ENCODE peak calls at places on chromosomes 6 and 20, in seven cellular contexts. Q is CD8-positive, alpha-beta T cell; Z is PC-3; I is transverse colon; L is lower lobe of right lung; Y is OCI-LY7; V is fibroblast of mammary gland. A is an unnamed sample.
A peak's percentile ranks its signal among the peaks of the same experiment; 100 is the strongest.

GRCh38 chr6:1612902-1613301 is 3.2 kb downstream of the FOXC1 start:
- DNase-seq in Q (no peak), Z (peak; percentile 84), I (no peak), L (no peak), Y (no peak), V (peak; percentile 80), A (peak; percentile 79)

GRCh38 chr6:90027004-90027403 is 132.7 kb downstream of the GJA10 start:
- DNase-seq in Q (no peak), Z (no peak), I (no peak), L (no peak), Y (no peak), V (no peak), A (no peak)

GRCh38 chr20:3275064-3275935 is 36.3 kb upstream of the SLC4A11 start:
- DNase-seq in Q (no peak), Z (no peak), I (no peak), L (no peak), Y (no peak), V (no peak), A (no peak)

GRCh38 chr20:19756756-19757486 is 1.1 kb upstream of the RIN2 start:
- DNase-seq in Q (no peak), Z (peak; percentile 23), I (no peak), L (no peak), Y (no peak), V (no peak), A (no peak)

GRCh38 chr6:128370072-128370471 is 150.3 kb downstream of the PTPRK start:
- DNase-seq in Q (no peak), Z (peak; percentile 51), I (no peak), L (no peak), Y (no peak), V (peak; percentile 84), A (peak; percentile 56)

GRCh38 chr6:110646951-110647910 is 168.0 kb downstream of the CDK19 start:
- DNase-seq in Q (no peak), Z (no peak), I (no peak), L (no peak), Y (no peak), V (no peak), A (no peak)

GRCh38 chr6:39465539-39465938 is 143.0 kb upstream of the KCNK16 start:
- DNase-seq in Q (no peak), Z (no peak), I (no peak), L (no peak), Y (no peak), V (no peak), A (no peak)

GRCh38 chr6:17045581-17046322 is 56.1 kb upstream of the STMND1 start:
- DNase-seq in Q (no peak), Z (peak; percentile 9), I (no peak), L (no peak), Y (no peak), V (peak; percentile 52), A (peak; percentile 54)

GRCh38 chr6:112007254-112007653 is 46.6 kb upstream of the CCN6 start:
- DNase-seq in Q (no peak), Z (no peak), I (no peak), L (no peak), Y (no peak), V (no peak), A (no peak)

GRCh38 chr6:29907637-29908340 is 34.5 kb upstream of the HLA-A start:
- DNase-seq in Q (no peak), Z (no peak), I (no peak), L (no peak), Y (no peak), V (no peak), A (no peak)

GRCh38 chr6:39256294-39256693 is 27.0 kb upstream of the KCNK5 start:
- DNase-seq in Q (no peak), Z (no peak), I (no peak), L (no peak), Y (no peak), V (no peak), A (no peak)

GRCh38 chr6:40356242-40356910 is 230.8 kb downstream of the LRFN2 start:
- DNase-seq in Q (no peak), Z (no peak), I (no peak), L (no peak), Y (no peak), V (peak; percentile 47), A (no peak)

GRCh38 chr20:42701948-42702347 is 487.8 kb downstream of the PTPRT start:
- DNase-seq in Q (no peak), Z (no peak), I (no peak), L (no peak), Y (no peak), V (no peak), A (no peak)

GRCh38 chr6:62613920-62614319 is 327.9 kb upstream of the KHDRBS2 start:
- DNase-seq in Q (no peak), Z (no peak), I (no peak), L (no peak), Y (no peak), V (no peak), A (no peak)

GRCh38 chr20:1469925-1470571 is 3.4 kb upstream of the NSFL1C start:
- DNase-seq in Q (no peak), Z (peak; percentile 100), I (peak; percentile 87), L (peak; percentile 81), Y (peak; percentile 51), V (peak; percentile 99), A (peak; percentile 99)

GRCh38 chr20:53809242-53809641 is 215.6 kb upstream of the ZNF217 start:
- DNase-seq in Q (no peak), Z (no peak), I (no peak), L (no peak), Y (no peak), V (no peak), A (no peak)

GRCh38 chr6:37473364-37474095 is 26.2 kb downstream of the CCDC167 start:
- DNase-seq in Q (no peak), Z (peak; percentile 74), I (no peak), L (no peak), Y (no peak), V (no peak), A (peak; percentile 81)

GRCh38 chr6:170298688-170299087 is 7.8 kb upstream of the DLL1 start:
- DNase-seq in Q (peak; percentile 9), Z (peak; percentile 18), I (no peak), L (no peak), Y (no peak), V (no peak), A (no peak)

GRCh38 chr6:144265061-144265357 is 20.1 kb upstream of the UTRN start:
- DNase-seq in Q (no peak), Z (no peak), I (no peak), L (no peak), Y (no peak), V (no peak), A (peak; percentile 65)

GRCh38 chr6:87407896-87408720 is at the start of gene CFAP206:
- DNase-seq in Q (peak; percentile 76), Z (peak; percentile 71), I (peak; percentile 84), L (peak; percentile 89), Y (peak; percentile 90), V (peak; percentile 82), A (peak; percentile 91)

GRCh38 chr6:87401832-87402231 is 5.9 kb upstream of the CFAP206 start:
- DNase-seq in Q (no peak), Z (no peak), I (no peak), L (no peak), Y (no peak), V (no peak), A (no peak)

GRCh38 chr6:87408721-87409155 is 966 bp downstream of the CFAP206 start:
- DNase-seq in Q (no peak), Z (no peak), I (no peak), L (no peak), Y (no peak), V (no peak), A (no peak)

DNA sequence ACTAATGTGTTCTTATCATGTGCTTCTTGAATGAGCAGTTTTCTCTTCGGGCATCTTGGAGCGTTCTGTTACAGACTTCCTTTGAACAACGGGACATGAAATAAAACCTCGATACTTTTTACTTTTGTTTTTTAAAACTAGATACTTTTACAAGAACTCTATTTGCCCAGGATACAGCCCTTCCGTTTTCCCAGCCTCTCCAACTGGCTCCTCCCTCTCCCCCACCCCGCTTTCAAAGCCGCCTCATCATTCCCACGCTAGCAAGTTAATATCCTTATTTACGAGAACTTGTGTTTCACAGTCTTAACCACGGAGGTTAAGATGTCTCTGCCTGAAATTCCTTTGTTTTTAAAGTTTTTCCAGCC is 259 bp upstream of the CFAP206 start:
- DNase-seq in Q (no peak), Z (peak; percentile 28), I (no peak), L (no peak), Y (peak; percentile 33), V (peak; percentile 41), A (peak; percentile 62)
- TF ChIP-seq CTCF in Q (no peak), Z (no peak), I (no peak), L (no peak), Y (no peak), V (no peak), A (no peak)

GRCh38 chr6:24907959-24908358 is 27.8 kb downstream of the RIPOR2 start:
- DNase-seq in Q (no peak), Z (no peak), I (no peak), L (no peak), Y (peak; percentile 83), V (no peak), A (no peak)
- H3K4me3 ChIP-seq in Q (peak overlapping the region; percentile 17), Z (no peak overlapping the region), I (no peak overlapping the region), L (no peak overlapping the region), Y (peak overlapping the region; percentile 75), V (no peak overlapping the region), A (no peak overlapping the region)

DNA sequence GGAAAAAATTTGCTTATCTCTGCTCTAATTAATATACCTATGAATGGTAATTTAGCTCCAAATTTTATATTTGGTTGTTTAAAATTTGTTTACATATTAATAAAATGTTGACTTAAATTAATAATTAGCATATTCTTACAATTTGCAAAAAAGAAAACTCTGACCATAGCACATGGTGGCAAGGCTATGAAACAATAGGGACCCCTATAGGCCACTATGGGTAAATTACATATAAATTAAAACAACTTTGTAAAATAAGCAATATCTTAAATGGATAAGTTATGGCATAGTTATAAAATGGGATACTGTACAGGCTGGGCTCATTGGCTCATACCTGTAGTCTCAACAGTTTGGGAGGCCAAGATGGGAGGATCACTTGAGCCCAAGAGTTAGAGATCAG is 76.0 kb downstream of the MKKS start:
- DNase-seq in Q (no peak), Z (no peak), I (no peak), L (no peak), Y (no peak), V (peak; percentile 44), A (peak; percentile 44)
- TF ChIP-seq CTCF in Q (no peak), Z (peak; percentile 57), I (no peak), L (peak; percentile 24), Y (peak; percentile 50), V (peak; percentile 81), A (peak; percentile 67)

GRCh38 chr20:38730167-38730988 is 6.1 kb downstream of the SLC32A1 start:
- DNase-seq in Q (no peak), Z (no peak), I (peak; percentile 25), L (no peak), Y (no peak), V (no peak), A (no peak)
- H3K4me3 ChIP-seq in Q (peak overlapping the region; percentile 65), Z (no peak overlapping the region), I (no peak overlapping the region), L (peak overlapping the region; percentile 39), Y (peak overlapping the region; percentile 70), V (no peak overlapping the region), A (no peak overlapping the region)

GRCh38 chr20:14622796-14623195 is 285.4 kb upstream of the FLRT3 start:
- DNase-seq in Q (no peak), Z (peak; percentile 83), I (no peak), L (no peak), Y (no peak), V (peak; percentile 73), A (peak; percentile 58)
- TF ChIP-seq CTCF in Q (no peak), Z (peak; percentile 61), I (no peak), L (no peak), Y (no peak), V (peak; percentile 34), A (no peak)

GRCh38 chr20:35539756-35540212 is 2.1 kb upstream of the ERGIC3 start:
- DNase-seq in Q (no peak), Z (no peak), I (peak; percentile 69), L (peak; percentile 66), Y (peak; percentile 99), V (no peak), A (no peak)
- H3K4me3 ChIP-seq in Q (no peak overlapping the region), Z (no peak overlapping the region), I (no peak overlapping the region), L (no peak overlapping the region), Y (peak overlapping the region; percentile 63), V (no peak overlapping the region), A (no peak overlapping the region)

A was measured in cardiac fibroblast.